ENCODE peak calls at places on chromosomes 5 and 9, in five cellular contexts. One of them, this sample, is unnamed.

GRCh38 chr5:462051-462481 is 19.1 kb downstream of the EXOC3 start:
- DNase-seq in GM23338: no peak
- DNase-seq in heart right ventricle: no peak
- DNase-seq in T-helper 9 cell: no peak
- DNase-seq in C1 segment of cervical spinal cord: no peak
- DNase-seq in this sample: no peak

GRCh38 chr9:13832451-13832850 is 481.5 kb downstream of the NFIB start:
- DNase-seq in GM23338: no peak
- DNase-seq in heart right ventricle: no peak
- DNase-seq in T-helper 9 cell: no peak
- DNase-seq in C1 segment of cervical spinal cord: no peak
- DNase-seq in this sample: no peak

GRCh38 chr9:72362680-72363139 is 2.3 kb downstream of the ZFAND5 start:
- DNase-seq in GM23338: peak
- DNase-seq in heart right ventricle: peak
- DNase-seq in T-helper 9 cell: no peak
- DNase-seq in C1 segment of cervical spinal cord: peak
- DNase-seq in this sample: peak

GRCh38 chr5:157217289-157218024 is 36.8 kb downstream of the ITK start:
- DNase-seq in GM23338: no peak
- DNase-seq in heart right ventricle: no peak
- DNase-seq in T-helper 9 cell: peak
- DNase-seq in C1 segment of cervical spinal cord: no peak
- DNase-seq in this sample: no peak

GRCh38 chr9:120583958-120584369 is 4.0 kb upstream of the CDK5RAP2 start:
- DNase-seq in GM23338: peak
- DNase-seq in heart right ventricle: peak
- DNase-seq in T-helper 9 cell: no peak
- DNase-seq in C1 segment of cervical spinal cord: peak
- DNase-seq in this sample: peak

GRCh38 chr5:161235569-161235968 is 311.0 kb downstream of the GABRB2 start:
- DNase-seq in GM23338: no peak
- DNase-seq in heart right ventricle: no peak
- DNase-seq in T-helper 9 cell: no peak
- DNase-seq in C1 segment of cervical spinal cord: no peak
- DNase-seq in this sample: no peak

GRCh38 chr9:33265211-33265885 is 499 bp downstream of the CHMP5 start:
- DNase-seq in GM23338: no peak
- DNase-seq in heart right ventricle: peak
- DNase-seq in T-helper 9 cell: no peak
- DNase-seq in C1 segment of cervical spinal cord: no peak
- DNase-seq in this sample: no peak

GRCh38 chr5:173577166-173577565 is 39.3 kb downstream of the BOD1 start:
- DNase-seq in GM23338: no peak
- DNase-seq in heart right ventricle: no peak
- DNase-seq in T-helper 9 cell: no peak
- DNase-seq in C1 segment of cervical spinal cord: no peak
- DNase-seq in this sample: no peak

GRCh38 chr9:133691659-133692363 is 46.3 kb downstream of the SARDH start:
- DNase-seq in GM23338: no peak
- DNase-seq in heart right ventricle: no peak
- DNase-seq in T-helper 9 cell: no peak
- DNase-seq in C1 segment of cervical spinal cord: no peak
- DNase-seq in this sample: no peak

GRCh38 chr5:14004598-14005394 is 60.3 kb upstream of the DNAH5 start:
- DNase-seq in GM23338: no peak
- DNase-seq in heart right ventricle: no peak
- DNase-seq in T-helper 9 cell: no peak
- DNase-seq in C1 segment of cervical spinal cord: no peak
- DNase-seq in this sample: no peak

GRCh38 chr9:136331030-136331429 is 3.7 kb downstream of the GPSM1 start:
- DNase-seq in GM23338: no peak
- DNase-seq in heart right ventricle: no peak
- DNase-seq in T-helper 9 cell: no peak
- DNase-seq in C1 segment of cervical spinal cord: no peak
- DNase-seq in this sample: no peak

GRCh38 chr5:26553079-26553478 is 485.3 kb downstream of the CDH9 start:
- DNase-seq in GM23338: no peak
- DNase-seq in heart right ventricle: no peak
- DNase-seq in T-helper 9 cell: no peak
- DNase-seq in C1 segment of cervical spinal cord: no peak
- DNase-seq in this sample: no peak

GRCh38 chr5:33457124-33457523 is 16.4 kb downstream of the TARS1 start:
- DNase-seq in GM23338: no peak
- DNase-seq in heart right ventricle: no peak
- DNase-seq in T-helper 9 cell: no peak
- DNase-seq in C1 segment of cervical spinal cord: no peak
- DNase-seq in this sample: no peak

GRCh38 chr9:123749580-123750202 is 180.2 kb downstream of the DENND1A start:
- DNase-seq in GM23338: peak
- DNase-seq in heart right ventricle: no peak
- DNase-seq in T-helper 9 cell: no peak
- DNase-seq in C1 segment of cervical spinal cord: no peak
- DNase-seq in this sample: peak

GRCh38 chr9:109742759-109743388 is 37.1 kb upstream of the PALM2AKAP2 start:
- DNase-seq in GM23338: peak
- DNase-seq in heart right ventricle: peak
- DNase-seq in T-helper 9 cell: no peak
- DNase-seq in C1 segment of cervical spinal cord: no peak
- DNase-seq in this sample: no peak

GRCh38 chr5:151812757-151813309 is 41.1 kb downstream of the G3BP1 start:
- DNase-seq in GM23338: no peak
- DNase-seq in heart right ventricle: peak
- DNase-seq in T-helper 9 cell: no peak
- DNase-seq in C1 segment of cervical spinal cord: no peak
- DNase-seq in this sample: no peak

GRCh38 chr5:8770431-8770830 is 775.4 kb downstream of the SEMA5A start:
- DNase-seq in GM23338: no peak
- DNase-seq in heart right ventricle: no peak
- DNase-seq in T-helper 9 cell: no peak
- DNase-seq in C1 segment of cervical spinal cord: no peak
- DNase-seq in this sample: no peak

GRCh38 chr9:89619739-89620138 is 14.9 kb downstream of the GADD45G start:
- DNase-seq in GM23338: no peak
- DNase-seq in heart right ventricle: no peak
- DNase-seq in T-helper 9 cell: no peak
- DNase-seq in C1 segment of cervical spinal cord: no peak
- DNase-seq in this sample: no peak

GRCh38 chr5:38853753-38854470 is 8.1 kb downstream of the OSMR start:
- DNase-seq in GM23338: peak
- DNase-seq in heart right ventricle: no peak
- DNase-seq in T-helper 9 cell: no peak
- DNase-seq in C1 segment of cervical spinal cord: no peak
- DNase-seq in this sample: no peak

GRCh38 chr5:8500426-8500825 is 631.5 kb downstream of the MTRR start:
- DNase-seq in GM23338: no peak
- DNase-seq in heart right ventricle: no peak
- DNase-seq in T-helper 9 cell: no peak
- DNase-seq in C1 segment of cervical spinal cord: no peak
- DNase-seq in this sample: no peak

GRCh38 chr9:71608021-71608420 is 160.3 kb downstream of the CEMIP2 start:
- DNase-seq in GM23338: no peak
- DNase-seq in heart right ventricle: no peak
- DNase-seq in T-helper 9 cell: no peak
- DNase-seq in C1 segment of cervical spinal cord: no peak
- DNase-seq in this sample: no peak

GRCh38 chr9:82332774-82333152 is 344.2 kb downstream of the SPATA31D1 start:
- DNase-seq in GM23338: no peak
- DNase-seq in heart right ventricle: no peak
- DNase-seq in T-helper 9 cell: no peak
- DNase-seq in C1 segment of cervical spinal cord: no peak
- DNase-seq in this sample: no peak

GRCh38 chr5:81846301-81846700 is 95.4 kb upstream of the SSBP2 start:
- DNase-seq in GM23338: no peak
- DNase-seq in heart right ventricle: no peak
- DNase-seq in T-helper 9 cell: no peak
- DNase-seq in C1 segment of cervical spinal cord: no peak
- DNase-seq in this sample: no peak

GRCh38 chr9:72930828-72931227 is 22.0 kb downstream of the ALDH1A1 start:
- DNase-seq in GM23338: peak
- DNase-seq in heart right ventricle: no peak
- DNase-seq in T-helper 9 cell: no peak
- DNase-seq in C1 segment of cervical spinal cord: no peak
- DNase-seq in this sample: no peak

GRCh38 chr9:24986331-24986730 is 440.6 kb upstream of the IZUMO3 start:
- DNase-seq in GM23338: peak
- DNase-seq in heart right ventricle: no peak
- DNase-seq in T-helper 9 cell: no peak
- DNase-seq in C1 segment of cervical spinal cord: no peak
- DNase-seq in this sample: no peak

GRCh38 chr9:126763130-126763764 is 41.6 kb upstream of the ZBTB43 start:
- DNase-seq in GM23338: peak
- DNase-seq in heart right ventricle: no peak
- DNase-seq in T-helper 9 cell: no peak
- DNase-seq in C1 segment of cervical spinal cord: no peak
- DNase-seq in this sample: peak

GRCh38 chr9:75866273-75866871 is 24.1 kb upstream of the PCSK5 start:
- DNase-seq in GM23338: peak
- DNase-seq in heart right ventricle: peak
- DNase-seq in T-helper 9 cell: peak
- DNase-seq in C1 segment of cervical spinal cord: no peak
- DNase-seq in this sample: peak

GRCh38 chr9:101536938-101537337 is 3.3 kb downstream of the RNF20 start:
- DNase-seq in GM23338: peak
- DNase-seq in heart right ventricle: no peak
- DNase-seq in T-helper 9 cell: no peak
- DNase-seq in C1 segment of cervical spinal cord: no peak
- DNase-seq in this sample: peak

GRCh38 chr9:68841292-68842052 is 136.4 kb downstream of the PIP5K1B start:
- DNase-seq in GM23338: no peak
- DNase-seq in heart right ventricle: no peak
- DNase-seq in T-helper 9 cell: no peak
- DNase-seq in C1 segment of cervical spinal cord: no peak
- DNase-seq in this sample: no peak

GRCh38 chr5:9853309-9853708 is 223.2 kb upstream of the TAS2R1 start:
- DNase-seq in GM23338: peak
- DNase-seq in heart right ventricle: no peak
- DNase-seq in T-helper 9 cell: no peak
- DNase-seq in C1 segment of cervical spinal cord: no peak
- DNase-seq in this sample: no peak

GRCh38 chr9:109945571-109945970 is 165.6 kb downstream of the PALM2AKAP2 start:
- DNase-seq in GM23338: no peak
- DNase-seq in heart right ventricle: no peak
- DNase-seq in T-helper 9 cell: no peak
- DNase-seq in C1 segment of cervical spinal cord: no peak
- DNase-seq in this sample: no peak

GRCh38 chr5:169970911-169971436 is 9.3 kb downstream of the INSYN2B start:
- DNase-seq in GM23338: no peak
- DNase-seq in heart right ventricle: no peak
- DNase-seq in T-helper 9 cell: no peak
- DNase-seq in C1 segment of cervical spinal cord: no peak
- DNase-seq in this sample: no peak

GRCh38 chr9:124264812-124265211 is 7.1 kb downstream of the NEK6 start:
- DNase-seq in GM23338: no peak
- DNase-seq in heart right ventricle: no peak
- DNase-seq in T-helper 9 cell: no peak
- DNase-seq in C1 segment of cervical spinal cord: no peak
- DNase-seq in this sample: peak

GRCh38 chr5:35815089-35815936 is 41.4 kb upstream of the IL7R start:
- DNase-seq in GM23338: peak
- DNase-seq in heart right ventricle: no peak
- DNase-seq in T-helper 9 cell: no peak
- DNase-seq in C1 segment of cervical spinal cord: no peak
- DNase-seq in this sample: peak

GRCh38 chr5:94693043-94693822 is 74.8 kb downstream of the SLF1 start:
- DNase-seq in GM23338: peak
- DNase-seq in heart right ventricle: no peak
- DNase-seq in T-helper 9 cell: no peak
- DNase-seq in C1 segment of cervical spinal cord: no peak
- DNase-seq in this sample: peak

GRCh38 chr5:135242021-135242480 is 157.0 kb downstream of the MACROH2A1 start:
- DNase-seq in GM23338: no peak
- DNase-seq in heart right ventricle: no peak
- DNase-seq in T-helper 9 cell: no peak
- DNase-seq in C1 segment of cervical spinal cord: no peak
- DNase-seq in this sample: no peak

GRCh38 chr9:94922098-94922607 is 195.7 kb downstream of the AOPEP start:
- DNase-seq in GM23338: no peak
- DNase-seq in heart right ventricle: no peak
- DNase-seq in T-helper 9 cell: no peak
- DNase-seq in C1 segment of cervical spinal cord: no peak
- DNase-seq in this sample: no peak

GRCh38 chr9:81999806-82000205 is 11.2 kb downstream of the SPATA31D1 start:
- DNase-seq in GM23338: no peak
- DNase-seq in heart right ventricle: no peak
- DNase-seq in T-helper 9 cell: no peak
- DNase-seq in C1 segment of cervical spinal cord: no peak
- DNase-seq in this sample: no peak

This sample was measured in NAMALWA.